ENCODE peak calls at places on chromosomes 4 and X, in ten cellular contexts. H, D, K, G, U, I, B, N, Q and J are unnamed samples.

GRCh38 chrX:139759637-139760036 is 51.7 kb upstream of the MCF2 start:
- DNase-seq in U (no peak), B (no peak), K (no peak), Q (peak), D (peak), I (no peak), H (peak), N (no peak), G (no peak), J (peak)

GRCh38 chrX:115491766-115492165 is 69.2 kb upstream of the PLS3 start:
- DNase-seq in K (no peak), I (no peak), H (peak), Q (peak), N (no peak), G (no peak), U (no peak), B (no peak), D (no peak), J (peak)

GRCh38 chr4:123449780-123450179 is 53.2 kb downstream of the SPRY1 start:
- DNase-seq in K (no peak), Q (peak), I (peak), H (peak), N (peak), U (peak), G (peak), B (no peak), D (no peak), J (peak)

GRCh38 chrX:85963736-85964135 is 83.6 kb downstream of the CHM start:
- DNase-seq in I (peak), Q (peak), G (peak), D (peak), K (no peak), N (peak), U (peak), B (no peak), H (peak), J (peak)

GRCh38 chr4:24174622-24175021 is 284.8 kb upstream of the PPARGC1A start:
- DNase-seq in H (peak), U (no peak), G (no peak), D (no peak), Q (peak), I (peak), B (no peak), N (no peak), K (no peak), J (no peak)

GRCh38 chr4:173748353-173748752 is 218.3 kb upstream of the HAND2 start:
- DNase-seq in Q (peak), G (no peak), N (no peak), H (peak), U (no peak), D (no peak), B (no peak), K (no peak), I (no peak), J (peak)

GRCh38 chr4:40587826-40588225 is 41.8 kb downstream of the RBM47 start:
- DNase-seq in Q (peak), B (no peak), D (no peak), G (no peak), H (peak), N (peak), U (peak), K (no peak), I (no peak), J (no peak)

GRCh38 chr4:48851651-48852050 is 20.8 kb downstream of the OCIAD1 start:
- DNase-seq in H (no peak), I (no peak), U (no peak), N (no peak), K (no peak), Q (no peak), G (no peak), D (no peak), B (no peak), J (no peak)

GRCh38 chr4:85953651-85954018 is 406.2 kb downstream of the MAPK10 start:
- DNase-seq in K (no peak), H (peak), N (no peak), B (no peak), I (no peak), G (no peak), Q (peak), U (no peak), D (peak), J (peak)

GRCh38 chr4:183499797-183500196 is 5.1 kb upstream of the ING2 start:
- DNase-seq in U (no peak), G (no peak), I (no peak), K (no peak), N (no peak), H (no peak), D (no peak), Q (no peak), B (no peak), J (no peak)

GRCh38 chr4:79042079-79042674 is 102.9 kb upstream of the PAQR3 start:
- DNase-seq in H (peak), N (no peak), U (no peak), Q (peak), B (peak), G (peak), I (peak), D (no peak), K (peak), J (peak)

GRCh38 chr4:576991-577498 is 950 bp upstream of the TMEM271 start:
- DNase-seq in H (peak), G (no peak), K (no peak), I (no peak), Q (no peak), B (no peak), U (no peak), D (no peak), N (no peak), J (no peak)

GRCh38 chrX:134661295-134661694 is 3.0 kb upstream of the PLAC1 start:
- DNase-seq in B (no peak), I (no peak), K (no peak), D (no peak), H (no peak), U (no peak), G (no peak), N (no peak), Q (no peak), J (no peak)

DNA sequence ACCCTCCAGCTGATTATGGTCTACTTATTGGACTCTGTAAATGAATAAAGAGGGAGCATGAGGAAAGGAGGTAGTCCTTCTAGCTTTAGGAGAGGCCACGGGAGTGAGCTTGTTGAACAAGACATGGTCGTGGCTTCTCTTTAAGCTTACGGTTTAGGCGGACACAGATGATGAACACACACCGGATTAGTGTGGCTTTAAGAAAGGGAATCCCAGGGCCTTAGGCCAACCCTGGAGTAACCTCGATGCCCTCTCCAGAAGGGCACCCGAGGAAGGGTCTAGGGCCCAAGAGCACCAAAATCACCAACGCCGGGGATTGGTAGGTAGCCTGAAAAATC is 39.4 kb downstream of the ERVMER34-1 start:
- DNase-seq in B (no peak), K (no peak), H (no peak), Q (no peak), G (no peak), U (no peak), I (no peak), D (no peak), N (no peak), J (no peak)
- H3K4me3 ChIP-seq in B (peak), K (no peak), H (peak), Q (peak), G (peak), U (peak), I (peak), D (peak), N (peak), J (no peak)

DNA sequence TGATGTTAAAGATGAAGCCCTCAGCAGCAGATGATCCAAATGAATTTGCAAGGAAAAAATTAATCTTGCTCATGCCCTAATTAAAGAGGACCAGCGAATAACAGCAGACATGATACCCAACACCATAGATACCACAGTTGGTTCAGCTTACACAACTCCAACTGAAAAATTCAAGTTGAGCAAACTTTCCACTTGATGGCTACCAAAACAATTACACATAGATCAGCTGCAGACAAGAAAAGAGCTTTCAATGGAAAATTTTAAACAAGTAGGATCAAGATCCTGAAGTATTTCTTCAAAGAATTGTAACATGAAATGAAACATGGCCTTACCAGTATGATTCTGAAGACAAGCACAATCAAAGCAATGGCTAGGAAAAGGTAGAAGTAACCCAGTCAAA is 90.0 kb downstream of the KLHL13 start:
- DNase-seq in H (no peak), Q (no peak), N (no peak), D (no peak), G (no peak), K (no peak), U (no peak), I (no peak), B (no peak), J (no peak)
- H3K4me3 ChIP-seq in H (no peak), Q (no peak), N (no peak), D (no peak), G (no peak), K (no peak), U (no peak), I (no peak), B (no peak), J (no peak)

GRCh38 chr4:118825799-118826198 is 10.1 kb downstream of the SEC24D start:
- DNase-seq in K (no peak), D (no peak), I (no peak), Q (no peak), G (no peak), N (no peak), H (no peak), U (no peak), B (no peak), J (no peak)

GRCh38 chr4:118829107-118829506 is 6.8 kb downstream of the SEC24D start:
- DNase-seq in H (no peak), K (no peak), Q (no peak), U (no peak), G (no peak), B (no peak), I (no peak), D (no peak), N (no peak), J (no peak)

GRCh38 chr4:118824141-118824540 is 11.8 kb downstream of the SEC24D start:
- DNase-seq in D (no peak), I (no peak), Q (no peak), H (no peak), K (no peak), N (no peak), G (no peak), B (no peak), U (no peak), J (no peak)

GRCh38 chr4:118823471-118823870 is 12.5 kb downstream of the SEC24D start:
- DNase-seq in I (no peak), D (no peak), B (no peak), N (no peak), Q (no peak), H (no peak), K (peak), G (no peak), U (no peak), J (no peak)

DNA sequence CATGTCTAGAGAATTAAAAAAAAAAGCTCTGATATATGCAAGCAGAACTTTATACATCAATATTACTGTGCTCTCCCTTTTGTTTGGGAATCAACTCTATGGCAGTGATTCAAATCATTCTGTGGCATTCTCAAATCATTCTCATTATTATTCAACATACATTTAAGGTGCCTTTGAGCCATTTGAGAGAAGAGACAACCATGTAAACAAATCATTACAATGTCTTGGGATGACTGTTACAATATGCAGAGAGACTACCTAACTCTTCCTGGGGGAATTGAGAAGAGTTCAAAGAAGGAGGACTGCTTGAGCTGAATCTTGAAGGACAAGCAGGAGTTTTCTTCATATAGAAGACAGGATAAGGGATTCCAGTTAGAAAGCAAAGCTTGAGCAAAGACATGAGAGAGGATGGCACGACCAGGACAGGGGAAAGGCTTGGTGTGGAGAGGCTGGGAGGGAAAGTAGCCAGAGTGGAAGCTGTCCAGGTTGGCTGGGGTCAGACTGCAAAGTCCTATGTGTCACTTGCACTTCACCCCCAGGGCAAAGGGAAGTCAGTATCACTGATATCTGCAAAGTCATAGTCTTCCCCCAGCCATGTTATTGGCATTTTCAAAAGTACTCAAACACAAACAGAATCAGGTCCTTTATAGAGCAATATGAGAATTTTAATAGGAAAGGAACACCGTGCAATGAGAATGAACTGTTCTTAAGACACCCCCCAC is 9.0 kb downstream of the SEC24D start:
- DNase-seq in Q (no peak), N (no peak), D (no peak), K (no peak), G (no peak), U (no peak), B (no peak), I (no peak), H (no peak), J (no peak)
- H3K4me3 ChIP-seq in Q (no peak), N (no peak), D (no peak), K (no peak), G (no peak), U (no peak), B (no peak), I (no peak), H (peak), J (no peak)

GRCh38 chr4:104146048-104146447 is 348.6 kb downstream of the CXXC4 start:
- DNase-seq in N (no peak), H (no peak), G (no peak), Q (no peak), B (no peak), D (no peak), U (no peak), I (no peak), K (no peak), J (no peak)
- H3K4me3 ChIP-seq in N (no peak), H (no peak), G (no peak), Q (no peak), B (no peak), D (no peak), U (no peak), I (no peak), K (no peak), J (no peak)

GRCh38 chr4:102761902-102762301 is 1.1 kb upstream of the MANBA start:
- DNase-seq in N (no peak), U (no peak), D (no peak), Q (no peak), I (no peak), H (no peak), B (no peak), K (no peak), G (no peak), J (no peak)
- H3K4me3 ChIP-seq in N (no peak), U (no peak), D (no peak), Q (no peak), I (no peak), H (peak), B (no peak), K (no peak), G (no peak), J (no peak)